ENCODE peak calls at places on chromosomes 4 and X, in six cellular contexts. K is stimulated activated CD4-positive, alpha-beta T cell treated with anti-CD3 and anti-CD28 coated beads, Interleukin-2, amount 100 ng/mL, for 48 hours; P is AG10803; A is HT-29; Z is GM10248; O is HT1080. X is an unnamed sample.

GRCh38 chr4:20773144-20773997 is 73.1 kb downstream of the PACRGL start:
- DNase-seq in K (peak; percentile 22), P (peak; percentile 57), A (peak; percentile 81), Z (peak; percentile 41), O (peak; percentile 59), X (no peak)

GRCh38 chr4:19693949-19694597 is 557.6 kb upstream of the SLIT2 start:
- DNase-seq in K (no peak), P (peak; percentile 10), A (no peak), Z (no peak), O (peak; percentile 36), X (no peak)

GRCh38 chrX:53190363-53190960 is 34.5 kb downstream of the KDM5C start:
- DNase-seq in K (no peak), P (no peak), A (peak; percentile 34), Z (no peak), O (no peak), X (no peak)

GRCh38 chr4:126028871-126029270 is 714.1 kb downstream of the FAT4 start:
- DNase-seq in K (no peak), P (no peak), A (no peak), Z (no peak), O (no peak), X (no peak)

GRCh38 chr4:166091914-166092510 is 219.0 kb downstream of the TLL1 start:
- DNase-seq in K (no peak), P (peak; percentile 25), A (peak; percentile 33), Z (peak; percentile 6), O (peak; percentile 20), X (no peak)

GRCh38 chr4:28462766-28463165 is 1602.1 kb downstream of the STIM2 start:
- DNase-seq in K (no peak), P (no peak), A (no peak), Z (no peak), O (no peak), X (no peak)

GRCh38 chrX:134801267-134801666 is 143.0 kb upstream of the PLAC1 start:
- DNase-seq in K (no peak), P (no peak), A (no peak), Z (no peak), O (peak; percentile 25), X (no peak)

GRCh38 chrX:102129473-102129872 is 4.0 kb downstream of the TCEAL2 start:
- DNase-seq in K (no peak), P (peak; percentile 1), A (peak; percentile 35), Z (no peak), O (no peak), X (no peak)

GRCh38 chr4:155639674-155640529 is 26.7 kb upstream of the GUCY1A1 start:
- DNase-seq in K (no peak), P (no peak), A (no peak), Z (peak; percentile 50), O (no peak), X (no peak)

X was measured in aorta.